ENCODE peak calls at places on chromosomes 7 and 10, in five cellular contexts. S is CD8-positive, alpha-beta T cell; R is stomach; T is right lobe of liver; W is uterus. A is an unnamed sample.

GRCh38 chr7:134986363-134987231 is at the start of gene AGBL3:
- DNase-seq in S (peak), R (peak), T (peak), W (peak), A (peak)

GRCh38 chr7:149284343-149284742 is 22.3 kb downstream of the ZNF783 start:
- DNase-seq in S (peak), R (no peak), T (no peak), W (no peak), A (no peak)

GRCh38 chr10:99630439-99630838 is 10.2 kb upstream of the SLC25A28 start:
- DNase-seq in S (no peak), R (peak), T (peak), W (no peak), A (no peak)

GRCh38 chr10:95567903-95568630 is 6.9 kb upstream of the SORBS1 start:
- DNase-seq in S (no peak), R (no peak), T (no peak), W (no peak), A (no peak)

GRCh38 chr7:100016209-100016901 is 959 bp downstream of the ZKSCAN1 start:
- DNase-seq in S (no peak), R (no peak), T (no peak), W (no peak), A (no peak)

GRCh38 chr10:53314856-53315255 is 542.3 kb upstream of the MBL2 start:
- DNase-seq in S (no peak), R (no peak), T (no peak), W (no peak), A (no peak)

GRCh38 chr7:125568799-125569198 is 639.2 kb upstream of the POT1 start:
- DNase-seq in S (no peak), R (no peak), T (no peak), W (no peak), A (no peak)

GRCh38 chr7:3695602-3696001 is 394.6 kb downstream of the SDK1 start:
- DNase-seq in S (no peak), R (no peak), T (no peak), W (no peak), A (no peak)

GRCh38 chr7:149172534-149172920 is 22.8 kb upstream of the ZNF282 start:
- DNase-seq in S (no peak), R (no peak), T (no peak), W (no peak), A (no peak)

GRCh38 chr7:55092186-55092976 is 73.6 kb downstream of the EGFR start:
- DNase-seq in S (no peak), R (no peak), T (no peak), W (no peak), A (no peak)

GRCh38 chr7:42550706-42551470 is 313.9 kb upstream of the GLI3 start:
- DNase-seq in S (no peak), R (no peak), T (no peak), W (no peak), A (no peak)

GRCh38 chr10:43197834-43198681 is 59.8 kb downstream of the CSGALNACT2 start:
- DNase-seq in S (no peak), R (peak), T (no peak), W (peak), A (peak)

GRCh38 chr10:12400266-12400931 is 51.1 kb downstream of the CAMK1D start:
- DNase-seq in S (no peak), R (no peak), T (no peak), W (no peak), A (peak)

GRCh38 chr7:135716677-135717238 is 11.2 kb downstream of the SLC13A4 start:
- DNase-seq in S (no peak), R (no peak), T (no peak), W (no peak), A (no peak)

GRCh38 chr10:126080879-126081331 is 184.5 kb downstream of the FANK1 start:
- DNase-seq in S (no peak), R (no peak), T (no peak), W (no peak), A (no peak)

GRCh38 chr7:106766551-106766950 is 98.5 kb upstream of the PIK3CG start:
- DNase-seq in S (no peak), R (no peak), T (no peak), W (no peak), A (no peak)

GRCh38 chr10:74593470-74593869 is 232.9 kb upstream of the KAT6B start:
- DNase-seq in S (no peak), R (no peak), T (no peak), W (no peak), A (no peak)

GRCh38 chr7:26681819-26682418 is 182.5 kb downstream of the SKAP2 start:
- DNase-seq in S (no peak), R (no peak), T (no peak), W (no peak), A (no peak)

GRCh38 chr7:27175005-27175625 is 995 bp upstream of the HOXA10 start:
- DNase-seq in S (no peak), R (no peak), T (no peak), W (peak), A (peak)

GRCh38 chr10:77756319-77757232 is 119.0 kb upstream of the KCNMA1 start:
- DNase-seq in S (no peak), R (no peak), T (no peak), W (no peak), A (no peak)

GRCh38 chr7:30524545-30524944 is 19.9 kb upstream of the GGCT start:
- DNase-seq in S (no peak), R (no peak), T (no peak), W (no peak), A (no peak)

GRCh38 chr7:141701489-141702046 is 398 bp downstream of the DENND11 start:
- DNase-seq in S (peak), R (peak), T (peak), W (peak), A (peak)

GRCh38 chr10:133295426-133296320 is 13.0 kb downstream of the TUBGCP2 start:
- DNase-seq in S (no peak), R (no peak), T (no peak), W (no peak), A (peak)

GRCh38 chr7:117869374-117869773 is 3.9 kb downstream of the CTTNBP2 start:
- DNase-seq in S (no peak), R (no peak), T (no peak), W (no peak), A (no peak)

GRCh38 chr7:39534599-39534998 is 31.6 kb upstream of the YAE1 start:
- DNase-seq in S (no peak), R (no peak), T (no peak), W (no peak), A (no peak)

DNA sequence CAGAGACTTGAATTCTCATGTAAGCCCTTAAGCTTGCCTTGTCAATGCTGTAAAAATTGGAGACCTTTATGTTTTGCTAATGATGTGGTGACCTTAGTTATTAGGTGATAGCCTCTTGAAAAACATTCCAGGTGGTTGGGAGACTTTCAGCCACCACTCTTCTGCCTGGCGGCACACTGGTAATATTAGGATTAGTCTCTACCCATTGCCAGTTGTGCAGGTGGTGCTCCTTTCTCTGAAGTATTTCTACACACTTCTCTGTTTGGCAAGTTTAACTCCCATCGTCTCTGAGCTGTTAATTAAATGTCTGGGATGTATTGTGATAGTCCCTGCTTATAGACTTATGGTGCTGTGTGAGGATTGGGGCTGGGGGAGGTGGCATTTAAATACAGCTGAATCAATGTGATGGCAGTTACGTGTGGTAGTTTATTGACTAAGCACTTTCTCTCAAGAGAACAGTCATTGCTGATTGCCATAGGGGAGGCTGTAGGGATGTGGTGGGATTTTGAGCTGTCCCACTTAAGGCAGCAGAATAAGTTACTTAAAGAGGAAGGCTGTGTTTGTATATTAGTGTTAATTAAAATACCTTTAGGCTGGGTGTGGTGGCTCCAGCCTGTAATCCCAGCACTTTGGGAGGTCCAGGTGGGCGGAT is 61.7 kb downstream of the DAGLB start:
- DNase-seq in S (no peak), R (no peak), T (no peak), W (no peak), A (peak)
- H3K27ac ChIP-seq in S (no peak), R (peak), T (peak), W (peak), A (peak)

DNA sequence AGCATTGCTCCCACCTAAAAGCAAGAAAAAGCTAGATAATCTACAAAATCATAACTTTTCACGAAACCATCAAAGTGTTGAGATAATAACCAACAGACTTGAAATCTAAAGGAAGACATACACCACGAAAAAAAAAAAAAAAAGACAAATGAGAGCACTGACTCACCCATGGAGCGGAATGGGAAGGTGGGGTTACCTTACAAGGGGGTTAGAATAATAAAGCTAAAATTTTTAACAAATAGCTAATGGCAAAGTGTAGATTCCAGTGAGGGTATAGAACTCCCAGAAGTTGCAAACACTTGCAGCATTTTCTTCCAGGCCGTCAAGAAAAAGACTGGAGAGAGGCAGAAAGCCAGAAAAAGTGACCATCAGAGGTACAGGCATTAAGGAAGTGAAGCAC is 27.2 kb downstream of the IPMK start:
- DNase-seq in S (no peak), R (no peak), T (no peak), W (no peak), A (no peak)
- H3K27ac ChIP-seq in S (no peak), R (no peak), T (no peak), W (no peak), A (no peak)

GRCh38 chr7:81685263-81685868 is 84.5 kb downstream of the HGF start:
- DNase-seq in S (no peak), R (no peak), T (no peak), W (no peak), A (no peak)
- H3K27ac ChIP-seq in S (no peak), R (peak), T (no peak), W (peak), A (peak)

GRCh38 chr7:154372106-154372505 is 319.9 kb downstream of the DPP6 start:
- DNase-seq in S (no peak), R (no peak), T (no peak), W (no peak), A (no peak)
- H3K27ac ChIP-seq in S (no peak), R (no peak), T (no peak), W (no peak), A (no peak)

GRCh38 chr10:71753091-71753959 is 20.0 kb downstream of the VSIR start:
- DNase-seq in S (no peak), R (no peak), T (no peak), W (no peak), A (peak)

GRCh38 chr10:71752391-71753090 is 20.8 kb downstream of the VSIR start:
- DNase-seq in S (no peak), R (no peak), T (no peak), W (no peak), A (peak)

GRCh38 chr10:71750124-71750841 is 23.0 kb downstream of the VSIR start:
- DNase-seq in S (no peak), R (no peak), T (peak), W (no peak), A (peak)

GRCh38 chr10:71750986-71751385 is 22.3 kb downstream of the VSIR start:
- DNase-seq in S (no peak), R (no peak), T (no peak), W (no peak), A (peak)

DNA sequence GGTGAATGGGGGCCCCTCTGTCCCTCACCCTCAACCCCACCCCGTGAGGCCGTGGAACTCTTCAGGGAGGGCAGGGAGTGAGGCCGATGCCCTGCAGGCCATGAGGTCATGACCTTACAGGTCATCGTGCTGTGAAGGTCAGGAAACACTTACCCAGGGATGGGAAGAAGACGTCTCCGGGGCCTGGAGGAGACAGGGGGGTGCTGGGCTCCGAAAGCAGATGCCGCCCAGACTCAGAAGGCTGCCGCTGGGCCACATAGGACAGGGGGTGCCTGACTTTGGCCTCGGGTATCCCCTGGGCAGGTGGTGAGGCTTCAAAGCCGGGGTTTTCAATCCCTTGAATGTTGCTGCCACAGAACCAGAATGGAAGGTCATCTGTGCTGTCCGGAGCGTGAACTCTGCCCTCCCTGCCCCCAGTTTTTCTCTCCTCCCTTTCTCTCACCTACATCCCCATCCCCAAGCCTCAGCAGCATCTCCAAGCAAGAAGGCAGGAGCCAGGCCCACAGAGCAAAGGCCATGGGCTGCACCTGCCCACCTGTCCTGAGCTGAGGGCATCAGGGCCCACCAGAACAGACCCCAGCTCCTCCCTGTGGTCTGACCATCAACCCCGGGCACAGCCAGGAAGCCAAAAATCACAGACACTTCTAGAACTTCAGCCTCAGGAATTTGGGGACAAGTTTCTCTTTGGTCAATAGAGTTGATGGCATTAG is 21.6 kb downstream of the VSIR start:
- DNase-seq in S (no peak), R (no peak), T (no peak), W (no peak), A (peak)
- H3K27ac ChIP-seq in S (peak), R (peak), T (no peak), W (no peak), A (peak)

GRCh38 chr7:139699640-139700504 is 77.9 kb downstream of the HIPK2 start:
- DNase-seq in S (no peak), R (peak), T (no peak), W (no peak), A (no peak)

GRCh38 chr7:139696547-139696946 is 81.3 kb downstream of the HIPK2 start:
- DNase-seq in S (no peak), R (no peak), T (no peak), W (no peak), A (no peak)

GRCh38 chr7:139698879-139699278 is 78.9 kb downstream of the HIPK2 start:
- DNase-seq in S (no peak), R (no peak), T (no peak), W (no peak), A (no peak)

GRCh38 chr7:139697031-139697430 is 80.8 kb downstream of the HIPK2 start:
- DNase-seq in S (no peak), R (peak), T (no peak), W (no peak), A (no peak)

GRCh38 chr7:139698278-139698677 is 79.5 kb downstream of the HIPK2 start:
- DNase-seq in S (no peak), R (no peak), T (no peak), W (no peak), A (no peak)
- H3K27ac ChIP-seq in S (no peak), R (no peak), T (no peak), W (no peak), A (no peak)

GRCh38 chr10:10794056-10794455 is 223.6 kb upstream of the CELF2 start:
- DNase-seq in S (no peak), R (no peak), T (no peak), W (no peak), A (no peak)

GRCh38 chr10:10796061-10796773 is 221.5 kb upstream of the CELF2 start:
- DNase-seq in S (no peak), R (no peak), T (no peak), W (no peak), A (no peak)

GRCh38 chr10:10794776-10795175 is 222.9 kb upstream of the CELF2 start:
- DNase-seq in S (no peak), R (no peak), T (no peak), W (no peak), A (no peak)

GRCh38 chr10:10791869-10792268 is 225.8 kb upstream of the CELF2 start:
- DNase-seq in S (no peak), R (no peak), T (no peak), W (no peak), A (no peak)

DNA sequence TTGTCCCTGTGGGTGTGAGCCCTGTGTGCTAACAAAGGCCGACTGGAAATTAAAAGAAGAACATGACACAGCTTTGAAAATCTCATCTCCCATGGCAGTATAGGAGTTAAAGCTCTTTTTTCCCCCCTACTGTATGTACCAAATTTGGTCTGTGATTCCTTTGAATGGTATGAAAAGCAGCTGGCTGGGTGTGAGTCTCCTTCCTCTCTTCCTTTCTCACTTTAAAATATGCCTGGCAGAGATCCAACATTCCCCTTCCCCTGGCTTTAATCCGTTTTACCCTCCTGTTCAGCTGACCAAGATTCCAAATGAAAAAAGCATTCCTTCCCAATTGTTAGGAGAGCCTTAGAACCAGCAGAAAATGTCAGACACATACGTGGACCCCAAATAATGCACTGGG is 225.0 kb upstream of the CELF2 start:
- DNase-seq in S (no peak), R (no peak), T (no peak), W (no peak), A (no peak)
- H3K27ac ChIP-seq in S (no peak), R (no peak), T (no peak), W (no peak), A (no peak)

DNA sequence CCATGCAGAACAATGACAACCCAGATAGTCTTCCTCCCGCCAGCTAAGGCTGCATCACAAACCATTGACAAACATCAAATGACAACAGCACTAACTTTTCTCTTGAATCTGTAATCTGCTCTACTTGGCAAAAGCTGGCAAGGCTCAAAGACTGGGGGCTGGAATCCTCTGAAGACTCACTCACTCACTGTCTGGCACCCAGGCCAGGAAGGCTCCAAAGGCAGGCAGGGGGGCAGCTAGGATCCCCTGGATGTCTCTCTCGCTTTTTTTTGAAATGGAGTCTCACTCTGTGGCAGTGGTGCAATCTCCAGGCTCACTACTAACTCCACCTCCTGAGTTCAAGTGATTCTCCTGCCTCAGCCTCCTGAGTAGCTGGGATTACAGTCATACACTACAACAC is 159.7 kb upstream of the GPR26 start:
- DNase-seq in S (no peak), R (no peak), T (no peak), W (no peak), A (no peak)
- H3K27ac ChIP-seq in S (no peak), R (no peak), T (no peak), W (no peak), A (no peak)

A was measured in spleen.